ENCODE peak calls at places on chromosomes 6 and 20, in four cellular contexts. K, O, T and P are unnamed samples.

GRCh38 chr20:914727-915498 is 1.2 kb downstream of the ANGPT4 start:
- DNase-seq in K (no peak), O (no peak), T (no peak), P (no peak)

GRCh38 chr6:13165518-13166186 is 162.7 kb downstream of the TBC1D7 start:
- DNase-seq in K (no peak), O (no peak), T (no peak), P (no peak)

GRCh38 chr20:59596690-59597089 is 7.7 kb upstream of the PHACTR3 start:
- DNase-seq in K (no peak), O (no peak), T (no peak), P (no peak)

GRCh38 chr6:109015185-109015584 is 79.5 kb downstream of the SESN1 start:
- DNase-seq in K (no peak), O (no peak), T (peak), P (no peak)

GRCh38 chr6:106820412-106820852 is 154.1 kb downstream of the CD24 start:
- DNase-seq in K (no peak), O (no peak), T (no peak), P (no peak)

GRCh38 chr20:49976542-49976941 is 6.2 kb upstream of the SNAI1 start:
- DNase-seq in K (no peak), O (no peak), T (no peak), P (no peak)

GRCh38 chr6:28137458-28138020 is 4.1 kb upstream of the ZKSCAN8 start:
- DNase-seq in K (no peak), O (no peak), T (no peak), P (no peak)

GRCh38 chr20:45374101-45374467 is 4.0 kb downstream of the TP53TG5 start:
- DNase-seq in K (no peak), O (no peak), T (no peak), P (no peak)

GRCh38 chr20:37278966-37279590 is 10.4 kb upstream of the MANBAL start:
- DNase-seq in K (no peak), O (no peak), T (peak), P (no peak)

GRCh38 chr6:143544019-143544681 is 32.6 kb upstream of the FUCA2 start:
- DNase-seq in K (no peak), O (no peak), T (no peak), P (no peak)

GRCh38 chr6:1311400-1312192 is at the start of gene FOXQ1:
- DNase-seq in K (peak), O (no peak), T (peak), P (no peak)

GRCh38 chr6:35402136-35402855 is 49.8 kb upstream of the FANCE start:
- DNase-seq in K (peak), O (no peak), T (no peak), P (no peak)

GRCh38 chr20:48668451-48668946 is 159.3 kb downstream of the PREX1 start:
- DNase-seq in K (no peak), O (no peak), T (no peak), P (peak)

GRCh38 chr6:83193747-83194582 is 808 bp downstream of the RWDD2A start:
- DNase-seq in K (peak), O (no peak), T (peak), P (peak)

GRCh38 chr6:6610031-6610591 is 21.6 kb downstream of the LY86 start:
- DNase-seq in K (no peak), O (no peak), T (no peak), P (no peak)

GRCh38 chr6:93964296-93964695 is 544.9 kb upstream of the EPHA7 start:
- DNase-seq in K (no peak), O (no peak), T (no peak), P (no peak)

GRCh38 chr20:50242863-50243609 is 52.4 kb downstream of the CEBPB start:
- DNase-seq in K (no peak), O (peak), T (peak), P (no peak)

GRCh38 chr6:134166529-134167221 is 114.3 kb upstream of the SLC2A12 start:
- DNase-seq in K (no peak), O (no peak), T (no peak), P (no peak)

GRCh38 chr6:168926306-168926705 is 327.3 kb downstream of the THBS2 start:
- DNase-seq in K (no peak), O (no peak), T (no peak), P (no peak)

GRCh38 chr6:142088858-142089216 is 43.9 kb upstream of the GJE1 start:
- DNase-seq in K (peak), O (no peak), T (peak), P (no peak)

GRCh38 chr20:25081065-25081729 is 744 bp downstream of the VSX1 start:
- DNase-seq in K (no peak), O (no peak), T (peak), P (no peak)

GRCh38 chr6:163416640-163417253 is 2.2 kb downstream of the QKI start:
- DNase-seq in K (no peak), O (no peak), T (peak), P (no peak)

GRCh38 chr6:20173833-20174796 is 38.2 kb downstream of the MBOAT1 start:
- DNase-seq in K (no peak), O (no peak), T (no peak), P (no peak)

GRCh38 chr20:45347936-45348809 is at the start of gene SDC4:
- DNase-seq in K (peak), O (peak), T (peak), P (peak)

GRCh38 chr6:41894366-41895299 is 542 bp downstream of the USP49 start:
- DNase-seq in K (peak), O (no peak), T (peak), P (no peak)

GRCh38 chr6:88166493-88166900 is 350 bp upstream of the CNR1 start:
- DNase-seq in K (peak), O (no peak), T (no peak), P (no peak)

GRCh38 chr6:7671076-7671475 is 54.8 kb upstream of the BMP6 start:
- DNase-seq in K (no peak), O (no peak), T (peak), P (no peak)

GRCh38 chr6:35073766-35074471 is 67.2 kb downstream of the TCP11 start:
- DNase-seq in K (peak), O (no peak), T (no peak), P (peak)

GRCh38 chr6:20403766-20404640 is 2.3 kb downstream of the E2F3 start:
- DNase-seq in K (no peak), O (no peak), T (peak), P (no peak)

GRCh38 chr6:75230484-75231325 is 12.9 kb downstream of the COX7A2 start:
- DNase-seq in K (no peak), O (no peak), T (peak), P (no peak)

GRCh38 chr20:42955713-42956112 is 234.0 kb downstream of the PTPRT start:
- DNase-seq in K (no peak), O (no peak), T (no peak), P (no peak)

GRCh38 chr20:47620808-47621805 is 119.4 kb downstream of the NCOA3 start:
- DNase-seq in K (no peak), O (no peak), T (peak), P (no peak)

GRCh38 chr20:37907677-37908397 is 4.9 kb downstream of the VSTM2L start:
- DNase-seq in K (no peak), O (no peak), T (peak), P (no peak)

GRCh38 chr6:15485875-15486274 is 177.0 kb downstream of the DTNBP1 start:
- DNase-seq in K (no peak), O (no peak), T (peak), P (no peak)

GRCh38 chr20:62967628-62968351 is 15.3 kb downstream of the SLC17A9 start:
- DNase-seq in K (no peak), O (no peak), T (no peak), P (no peak)

DNA sequence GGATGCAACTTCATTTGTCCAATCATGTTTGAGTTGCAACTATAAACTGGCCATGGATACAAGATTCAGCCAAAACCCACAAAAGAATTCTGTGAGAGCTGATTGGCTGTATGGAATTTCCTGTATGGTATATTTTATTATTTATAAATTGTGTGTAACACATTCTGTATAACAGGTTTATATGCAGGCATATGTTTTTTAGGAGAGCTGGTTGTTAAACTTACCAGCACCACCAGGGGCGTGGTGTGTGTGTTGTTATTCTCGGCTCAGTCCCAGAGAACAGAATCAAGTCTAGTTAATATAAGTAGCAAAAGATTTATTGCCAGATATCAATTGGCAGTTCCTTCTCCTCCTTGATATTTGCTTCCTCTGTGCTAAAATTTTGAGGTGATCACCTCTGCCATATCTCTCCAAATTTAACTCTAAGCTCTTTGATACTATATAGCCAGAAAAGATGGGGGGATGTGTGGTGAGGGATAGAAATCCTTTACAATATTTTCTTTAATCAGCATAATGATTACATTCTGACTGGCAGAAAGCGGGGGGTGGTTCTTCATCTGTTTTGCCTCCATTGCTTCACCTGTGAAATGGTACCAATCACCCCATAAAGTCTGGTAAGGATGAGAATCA is 22.9 kb downstream of the CNBD2 start:
- DNase-seq in K (no peak), O (no peak), T (peak), P (no peak)
- TF ChIP-seq CTCF in K (peak), O (peak), T (peak), P (peak)

GRCh38 chr6:4522453-4522852 is 253.8 kb upstream of the CDYL start:
- DNase-seq in K (no peak), O (no peak), T (no peak), P (no peak)
- H3K27ac ChIP-seq in K (no peak), O (no peak), T (no peak), P (no peak)

GRCh38 chr6:152721956-152722355 is 24.3 kb downstream of the MYCT1 start:
- DNase-seq in K (no peak), O (no peak), T (no peak), P (no peak)

GRCh38 chr6:152720964-152721363 is 23.3 kb downstream of the MYCT1 start:
- DNase-seq in K (no peak), O (no peak), T (peak), P (no peak)

GRCh38 chr6:152716322-152716721 is 18.6 kb downstream of the MYCT1 start:
- DNase-seq in K (no peak), O (no peak), T (no peak), P (no peak)
- TF ChIP-seq CTCF in K (peak), O (no peak), T (no peak), P (no peak)

DNA sequence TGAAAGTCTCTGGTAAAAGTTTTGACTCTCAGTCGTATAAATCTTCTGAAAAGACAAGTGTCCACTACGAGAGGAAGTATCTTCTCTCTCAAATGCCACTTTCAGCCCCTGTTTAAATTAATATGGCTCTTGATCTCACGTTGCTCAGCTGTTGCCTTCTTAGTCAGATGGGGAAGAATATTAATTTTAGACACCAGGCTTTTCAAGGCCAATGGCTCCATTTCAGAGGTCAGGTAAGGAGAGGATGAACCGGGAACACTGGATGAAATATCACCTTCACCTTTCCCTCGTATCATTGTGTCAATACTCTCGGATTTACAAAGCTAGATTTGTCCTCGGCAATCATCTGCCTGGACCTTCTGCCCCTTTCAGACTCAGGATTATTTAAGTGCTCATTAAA is at the start of gene MYLK4:
- DNase-seq in K (no peak), O (no peak), T (no peak), P (no peak)
- H3K27ac ChIP-seq in K (no peak), O (no peak), T (no peak), P (no peak)